ENCODE peak calls at places on chromosomes 12 and 14, in ten cellular contexts. R, H, V, C, M, W, S, Z, P and Y are unnamed samples. For H3K9me3, the result is how much of the 10 kb centered on the place peaks cover.

GRCh38 chr14:92528486-92529100 is 15.0 kb downstream of the RIN3 start:
- DNase-seq in W (no peak), V (no peak), C (no peak), R (no peak), S (no peak), P (no peak), H (no peak), Z (no peak), M (no peak), Y (no peak)

GRCh38 chr14:70782361-70782760 is 27.0 kb downstream of the MAP3K9 start:
- DNase-seq in H (no peak), C (peak), S (no peak), P (no peak), Z (no peak), V (no peak), M (no peak), R (no peak), W (no peak), Y (no peak)

GRCh38 chr12:53844989-53845836 is 93.4 kb upstream of the HOXC13 start:
- DNase-seq in Z (no peak), W (peak), M (no peak), H (no peak), C (peak), S (peak), R (no peak), P (no peak), V (no peak), Y (no peak)

GRCh38 chr14:74663884-74664283 is 49.0 kb downstream of the AREL1 start:
- DNase-seq in W (no peak), R (peak), Z (no peak), H (peak), S (no peak), C (no peak), P (no peak), M (peak), V (no peak), Y (no peak)

GRCh38 chr14:97641827-97642226 is 844.6 kb downstream of the VRK1 start:
- DNase-seq in R (peak), M (no peak), W (no peak), S (no peak), Z (no peak), H (peak), P (no peak), C (no peak), V (no peak), Y (no peak)

GRCh38 chr14:49218436-49219092 is 367.6 kb downstream of the RPS29 start:
- DNase-seq in H (no peak), C (no peak), M (no peak), S (no peak), P (no peak), V (no peak), W (no peak), Z (no peak), R (no peak), Y (no peak)

GRCh38 chr12:104680506-104680905 is 223.8 kb downstream of the CHST11 start:
- DNase-seq in P (no peak), Z (no peak), V (no peak), H (no peak), M (no peak), S (no peak), R (no peak), C (no peak), W (no peak), Y (no peak)

GRCh38 chr12:124551268-124552144 is 15.9 kb downstream of the NCOR2 start:
- DNase-seq in H (peak), M (peak), C (peak), S (no peak), V (peak), R (peak), W (no peak), P (no peak), Z (no peak), Y (no peak)

GRCh38 chr14:70018246-70018645 is 139.0 kb downstream of the SMOC1 start:
- DNase-seq in C (peak), W (no peak), M (peak), V (no peak), Z (no peak), R (no peak), H (no peak), P (peak), S (no peak), Y (no peak)

GRCh38 chr12:79451988-79452387 is 238.8 kb downstream of the PAWR start:
- DNase-seq in C (peak), S (peak), W (peak), R (peak), M (peak), Z (no peak), H (peak), V (peak), P (peak), Y (peak)

GRCh38 chr14:36553650-36554260 is 28.7 kb downstream of the NKX2-8 start:
- DNase-seq in S (no peak), C (peak), P (no peak), V (no peak), Z (no peak), W (peak), H (peak), M (peak), R (no peak), Y (no peak)

GRCh38 chr12:56071648-56072047 is 8.3 kb upstream of the ERBB3 start:
- DNase-seq in V (no peak), H (no peak), W (no peak), Z (no peak), S (no peak), P (no peak), C (peak), M (no peak), R (no peak), Y (no peak)

GRCh38 chr14:69183735-69184134 is 7.6 kb upstream of the EXD2 start:
- DNase-seq in V (no peak), W (no peak), R (no peak), S (no peak), Z (no peak), C (peak), P (no peak), H (no peak), M (no peak), Y (no peak)

GRCh38 chr12:128381961-128382360 is 115.0 kb downstream of the TMEM132C start:
- DNase-seq in V (no peak), P (no peak), Z (no peak), H (no peak), W (no peak), S (no peak), M (no peak), R (no peak), C (no peak), Y (no peak)

GRCh38 chr14:72463291-72463866 is 430.5 kb downstream of the DPF3 start:
- DNase-seq in H (no peak), W (peak), S (no peak), Z (no peak), R (no peak), V (no peak), P (no peak), C (peak), M (no peak), Y (no peak)

GRCh38 chr12:131348226-131349010 is 362.5 kb upstream of the SFSWAP start:
- DNase-seq in P (no peak), R (no peak), W (no peak), V (no peak), S (no peak), H (no peak), M (peak), Z (no peak), C (no peak), Y (no peak)

DNA sequence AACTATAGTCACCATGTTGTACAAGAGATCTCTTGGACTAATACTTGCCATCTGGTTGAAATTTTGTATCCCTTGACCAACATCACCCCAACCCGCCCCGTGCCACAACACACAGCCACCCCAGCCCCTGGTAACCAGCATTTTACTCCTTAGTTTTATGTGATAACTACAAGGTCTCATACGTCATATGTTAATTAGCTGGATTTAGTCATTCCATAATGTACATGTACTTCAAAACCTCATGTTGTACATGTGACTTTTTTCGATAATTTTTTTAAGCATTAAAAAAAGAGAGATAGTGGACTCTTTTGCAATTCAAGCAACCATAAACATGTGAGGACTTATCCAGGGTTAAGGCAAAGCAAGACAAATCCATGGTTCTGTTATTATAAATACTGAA is 773.4 kb upstream of the NOVA1 start:
- DNase-seq in R (no peak), M (no peak), H (no peak), P (no peak), V (no peak), Z (no peak), W (no peak), C (no peak), S (no peak), Y (no peak)
- H3K9me3 ChIP-seq in R (under half), M (under half), H (under half), P (under half), V (under half), Z (under half), W (under half), C (under half), S (under half), Y (under half)

GRCh38 chr14:33201116-33201515 is 262.4 kb downstream of the NPAS3 start:
- DNase-seq in W (no peak), R (no peak), C (no peak), P (no peak), V (no peak), M (no peak), S (no peak), Z (no peak), H (no peak), Y (no peak)
- H3K9me3 ChIP-seq in W (under half), R (under half), C (under half), P (under half), V (under half), M (under half), S (under half), Z (under half), H (under half), Y (under half)

DNA sequence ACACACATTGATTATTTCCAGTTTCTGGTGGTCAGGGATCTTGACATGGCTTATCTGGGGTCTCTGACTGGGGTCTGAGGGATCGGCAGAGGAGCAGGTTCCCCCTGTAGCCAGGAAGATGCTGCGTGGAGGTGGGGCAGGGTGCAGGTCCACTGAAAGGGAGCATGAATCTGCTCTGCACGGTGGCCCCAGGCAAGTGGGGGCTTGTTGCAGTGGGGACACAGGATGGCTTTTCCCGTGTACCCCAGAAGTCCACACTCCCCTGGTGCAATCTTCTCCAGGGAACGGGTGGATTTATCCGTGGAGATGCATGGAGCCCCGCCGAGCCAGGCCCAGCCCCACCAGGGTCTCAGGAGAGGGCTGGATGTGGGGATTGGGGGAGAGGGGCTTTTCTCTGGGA is 210.4 kb upstream of the C14orf180 start:
- DNase-seq in H (no peak), M (no peak), P (no peak), R (no peak), V (no peak), C (no peak), W (no peak), Z (no peak), S (no peak), Y (peak)
- H3K9me3 ChIP-seq in H (under half), M (under half), P (under half), R (under half), V (under half), C (half or more), W (under half), Z (under half), S (under half), Y (under half)

GRCh38 chr14:105690671-105691070 is 164.3 kb downstream of the TMEM121 start:
- DNase-seq in W (no peak), R (no peak), V (no peak), Z (no peak), P (no peak), H (no peak), M (no peak), S (no peak), C (no peak), Y (no peak)
- H3K9me3 ChIP-seq in W (under half), R (under half), V (under half), Z (under half), P (under half), H (under half), M (under half), S (under half), C (under half), Y (under half)

GRCh38 chr14:20190596-20190995 is at the start of gene OR11G2:
- DNase-seq in C (no peak), W (no peak), H (no peak), M (no peak), V (no peak), S (no peak), Z (no peak), P (no peak), R (no peak), Y (no peak)
- H3K9me3 ChIP-seq in C (under half), W (under half), H (under half), M (under half), V (under half), S (under half), Z (under half), P (under half), R (under half), Y (under half)

DNA sequence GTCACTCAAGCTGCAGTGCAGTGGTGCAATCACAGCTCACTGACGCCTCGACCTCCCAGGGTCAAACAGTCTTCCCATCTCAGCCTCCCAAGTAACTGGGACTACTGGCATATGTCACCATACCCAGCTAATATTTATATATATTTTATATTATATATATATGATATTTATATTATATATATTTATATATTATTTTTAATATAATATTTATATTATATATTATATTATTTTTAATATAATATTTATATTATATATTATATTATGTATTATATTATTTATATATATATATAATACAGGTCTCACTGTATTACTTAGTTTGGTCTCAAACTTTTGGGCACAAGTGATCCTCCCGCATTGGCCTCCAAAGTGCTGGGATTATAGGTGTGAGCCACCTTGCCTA is 9.4 kb downstream of the ZNF84 start:
- DNase-seq in M (no peak), Z (no peak), S (no peak), P (no peak), V (no peak), W (no peak), H (no peak), R (no peak), C (no peak), Y (no peak)
- H3K9me3 ChIP-seq in M (under half), Z (half or more), S (half or more), P (half or more), V (under half), W (half or more), H (under half), R (under half), C (half or more), Y (under half)

GRCh38 chr12:46043972-46044520 is 53.7 kb upstream of the SCAF11 start:
- DNase-seq in V (no peak), R (no peak), P (no peak), S (no peak), Z (no peak), C (no peak), M (no peak), W (no peak), H (no peak), Y (no peak)
- H3K9me3 ChIP-seq in V (under half), R (under half), P (under half), S (under half), Z (under half), C (under half), M (under half), W (under half), H (under half), Y (under half)

GRCh38 chr14:53140585-53140984 is 12.5 kb downstream of the DDHD1 start:
- DNase-seq in P (no peak), H (no peak), C (no peak), M (no peak), W (no peak), S (no peak), V (no peak), R (no peak), Z (no peak), Y (no peak)
- H3K9me3 ChIP-seq in P (under half), H (under half), C (under half), M (under half), W (under half), S (under half), V (under half), R (under half), Z (under half), Y (under half)

DNA sequence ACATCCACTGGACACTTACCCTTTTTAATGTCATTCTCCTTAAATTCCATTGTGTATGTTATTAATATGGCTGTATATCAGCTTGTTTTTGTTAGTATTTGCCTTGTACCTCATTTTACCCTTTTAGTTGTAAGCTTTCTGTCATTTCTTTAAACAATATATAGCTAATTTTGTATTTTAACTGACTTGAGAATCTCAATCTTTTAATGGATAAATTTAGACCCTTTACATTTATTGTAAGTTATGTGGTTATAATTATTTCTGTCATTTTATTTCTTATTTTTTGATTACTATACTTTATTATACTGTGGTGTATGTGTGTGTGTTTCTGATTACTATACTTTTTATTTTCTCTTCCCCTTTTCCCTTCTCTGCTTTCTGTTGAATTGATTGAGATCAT is 159.0 kb upstream of the LHX5 start:
- DNase-seq in S (no peak), M (no peak), Z (no peak), C (no peak), P (no peak), R (no peak), W (no peak), H (no peak), V (no peak), Y (no peak)
- H3K9me3 ChIP-seq in S (under half), M (under half), Z (under half), C (under half), P (under half), R (under half), W (under half), H (under half), V (under half), Y (under half)

GRCh38 chr12:31672521-31672920 is 13.0 kb downstream of the ETFBKMT start:
- DNase-seq in S (no peak), H (no peak), R (no peak), Z (no peak), C (no peak), M (no peak), V (no peak), P (no peak), W (no peak), Y (no peak)
- H3K9me3 ChIP-seq in S (under half), H (under half), R (under half), Z (under half), C (under half), M (under half), V (under half), P (under half), W (under half), Y (under half)